ENCODE peak calls at places on chromosome 14, in five cellular contexts. One of them, this sample, is unnamed.

GRCh38 chr14:59406454-59407245 is 58.5 kb downstream of the GPR135 start:
- DNase-seq in effector CD4-positive, alpha-beta T cell: no peak
- DNase-seq in stimulated activated CD8-positive, alpha-beta memory T cell treated with anti-CD3 and anti-CD28 coated beads, Interleukin-2, amount 100 ng/mL, for 48 hours: no peak
- DNase-seq in NCI-H2081: no peak
- DNase-seq in naive thymus-derived CD8-positive, alpha-beta T cell: no peak
- DNase-seq in this sample: no peak

GRCh38 chr14:49306152-49306751 is 279.9 kb downstream of the RPS29 start:
- DNase-seq in effector CD4-positive, alpha-beta T cell: no peak
- DNase-seq in stimulated activated CD8-positive, alpha-beta memory T cell treated with anti-CD3 and anti-CD28 coated beads, Interleukin-2, amount 100 ng/mL, for 48 hours: no peak
- DNase-seq in NCI-H2081: peak; percentile 54
- DNase-seq in naive thymus-derived CD8-positive, alpha-beta T cell: no peak
- DNase-seq in this sample: peak; percentile 4

GRCh38 chr14:51792819-51793218 is 67.6 kb upstream of the GNG2 start:
- DNase-seq in effector CD4-positive, alpha-beta T cell: no peak
- DNase-seq in stimulated activated CD8-positive, alpha-beta memory T cell treated with anti-CD3 and anti-CD28 coated beads, Interleukin-2, amount 100 ng/mL, for 48 hours: no peak
- DNase-seq in NCI-H2081: no peak
- DNase-seq in naive thymus-derived CD8-positive, alpha-beta T cell: no peak
- DNase-seq in this sample: no peak

GRCh38 chr14:85301506-85301905 is 228.4 kb upstream of the FLRT2 start:
- DNase-seq in effector CD4-positive, alpha-beta T cell: no peak
- DNase-seq in stimulated activated CD8-positive, alpha-beta memory T cell treated with anti-CD3 and anti-CD28 coated beads, Interleukin-2, amount 100 ng/mL, for 48 hours: no peak
- DNase-seq in NCI-H2081: peak; percentile 73
- DNase-seq in naive thymus-derived CD8-positive, alpha-beta T cell: no peak
- DNase-seq in this sample: no peak

GRCh38 chr14:68460541-68460940 is 332.3 kb downstream of the ZFP36L1 start:
- DNase-seq in effector CD4-positive, alpha-beta T cell: no peak
- DNase-seq in stimulated activated CD8-positive, alpha-beta memory T cell treated with anti-CD3 and anti-CD28 coated beads, Interleukin-2, amount 100 ng/mL, for 48 hours: no peak
- DNase-seq in NCI-H2081: no peak
- DNase-seq in naive thymus-derived CD8-positive, alpha-beta T cell: no peak
- DNase-seq in this sample: no peak

GRCh38 chr14:77653473-77653872 is 37.0 kb upstream of the SPTLC2 start:
- DNase-seq in effector CD4-positive, alpha-beta T cell: no peak
- DNase-seq in stimulated activated CD8-positive, alpha-beta memory T cell treated with anti-CD3 and anti-CD28 coated beads, Interleukin-2, amount 100 ng/mL, for 48 hours: no peak
- DNase-seq in NCI-H2081: no peak
- DNase-seq in naive thymus-derived CD8-positive, alpha-beta T cell: no peak
- DNase-seq in this sample: no peak

GRCh38 chr14:44453433-44454171 is 53.5 kb downstream of the FSCB start:
- DNase-seq in effector CD4-positive, alpha-beta T cell: no peak
- DNase-seq in stimulated activated CD8-positive, alpha-beta memory T cell treated with anti-CD3 and anti-CD28 coated beads, Interleukin-2, amount 100 ng/mL, for 48 hours: no peak
- DNase-seq in NCI-H2081: peak; percentile 62
- DNase-seq in naive thymus-derived CD8-positive, alpha-beta T cell: no peak
- DNase-seq in this sample: peak; percentile 39

GRCh38 chr14:23571701-23572523 is 4.3 kb upstream of the AP1G2 start:
- DNase-seq in effector CD4-positive, alpha-beta T cell: no peak
- DNase-seq in stimulated activated CD8-positive, alpha-beta memory T cell treated with anti-CD3 and anti-CD28 coated beads, Interleukin-2, amount 100 ng/mL, for 48 hours: no peak
- DNase-seq in NCI-H2081: no peak
- DNase-seq in naive thymus-derived CD8-positive, alpha-beta T cell: no peak
- DNase-seq in this sample: peak; percentile 13

GRCh38 chr14:104072586-104072985 is 12.9 kb upstream of the ASPG start:
- DNase-seq in effector CD4-positive, alpha-beta T cell: no peak
- DNase-seq in stimulated activated CD8-positive, alpha-beta memory T cell treated with anti-CD3 and anti-CD28 coated beads, Interleukin-2, amount 100 ng/mL, for 48 hours: no peak
- DNase-seq in NCI-H2081: no peak
- DNase-seq in naive thymus-derived CD8-positive, alpha-beta T cell: no peak
- DNase-seq in this sample: no peak

GRCh38 chr14:52422650-52423356 is 108.7 kb downstream of the PTGER2 start:
- DNase-seq in effector CD4-positive, alpha-beta T cell: no peak
- DNase-seq in stimulated activated CD8-positive, alpha-beta memory T cell treated with anti-CD3 and anti-CD28 coated beads, Interleukin-2, amount 100 ng/mL, for 48 hours: no peak
- DNase-seq in NCI-H2081: no peak
- DNase-seq in naive thymus-derived CD8-positive, alpha-beta T cell: no peak
- DNase-seq in this sample: no peak

GRCh38 chr14:96255501-96256366 is at the start of gene BDKRB1:
- DNase-seq in effector CD4-positive, alpha-beta T cell: no peak
- DNase-seq in stimulated activated CD8-positive, alpha-beta memory T cell treated with anti-CD3 and anti-CD28 coated beads, Interleukin-2, amount 100 ng/mL, for 48 hours: no peak
- DNase-seq in NCI-H2081: no peak
- DNase-seq in naive thymus-derived CD8-positive, alpha-beta T cell: no peak
- DNase-seq in this sample: no peak

GRCh38 chr14:50778757-50779483 is 52.0 kb downstream of the NIN start:
- DNase-seq in effector CD4-positive, alpha-beta T cell: no peak
- DNase-seq in stimulated activated CD8-positive, alpha-beta memory T cell treated with anti-CD3 and anti-CD28 coated beads, Interleukin-2, amount 100 ng/mL, for 48 hours: no peak
- DNase-seq in NCI-H2081: no peak
- DNase-seq in naive thymus-derived CD8-positive, alpha-beta T cell: no peak
- DNase-seq in this sample: no peak

GRCh38 chr14:104723651-104724406 is at the start of gene ADSS1:
- DNase-seq in effector CD4-positive, alpha-beta T cell: peak; percentile 44
- DNase-seq in stimulated activated CD8-positive, alpha-beta memory T cell treated with anti-CD3 and anti-CD28 coated beads, Interleukin-2, amount 100 ng/mL, for 48 hours: peak; percentile 39
- DNase-seq in NCI-H2081: no peak
- DNase-seq in naive thymus-derived CD8-positive, alpha-beta T cell: peak; percentile 77
- DNase-seq in this sample: peak; percentile 39

GRCh38 chr14:93825235-93825553 is 36.9 kb upstream of the PRIMA1 start:
- DNase-seq in effector CD4-positive, alpha-beta T cell: no peak
- DNase-seq in stimulated activated CD8-positive, alpha-beta memory T cell treated with anti-CD3 and anti-CD28 coated beads, Interleukin-2, amount 100 ng/mL, for 48 hours: no peak
- DNase-seq in NCI-H2081: no peak
- DNase-seq in naive thymus-derived CD8-positive, alpha-beta T cell: no peak
- DNase-seq in this sample: no peak

GRCh38 chr14:90383731-90384542 is 12.9 kb upstream of the CALM1 start:
- DNase-seq in effector CD4-positive, alpha-beta T cell: peak; percentile 44
- DNase-seq in stimulated activated CD8-positive, alpha-beta memory T cell treated with anti-CD3 and anti-CD28 coated beads, Interleukin-2, amount 100 ng/mL, for 48 hours: peak; percentile 23
- DNase-seq in NCI-H2081: peak; percentile 42
- DNase-seq in naive thymus-derived CD8-positive, alpha-beta T cell: peak; percentile 72
- DNase-seq in this sample: peak; percentile 48

GRCh38 chr14:74951443-74952194 is 3.8 kb downstream of the PGF start:
- DNase-seq in effector CD4-positive, alpha-beta T cell: no peak
- DNase-seq in stimulated activated CD8-positive, alpha-beta memory T cell treated with anti-CD3 and anti-CD28 coated beads, Interleukin-2, amount 100 ng/mL, for 48 hours: no peak
- DNase-seq in NCI-H2081: no peak
- DNase-seq in naive thymus-derived CD8-positive, alpha-beta T cell: no peak
- DNase-seq in this sample: no peak

GRCh38 chr14:104694991-104695659 is 5.7 kb downstream of the INF2 start:
- DNase-seq in effector CD4-positive, alpha-beta T cell: no peak
- DNase-seq in stimulated activated CD8-positive, alpha-beta memory T cell treated with anti-CD3 and anti-CD28 coated beads, Interleukin-2, amount 100 ng/mL, for 48 hours: no peak
- DNase-seq in NCI-H2081: peak; percentile 73
- DNase-seq in naive thymus-derived CD8-positive, alpha-beta T cell: peak; percentile 54
- DNase-seq in this sample: no peak

GRCh38 chr14:75880512-75880911 is 101.3 kb downstream of the TGFB3 start:
- DNase-seq in effector CD4-positive, alpha-beta T cell: no peak
- DNase-seq in stimulated activated CD8-positive, alpha-beta memory T cell treated with anti-CD3 and anti-CD28 coated beads, Interleukin-2, amount 100 ng/mL, for 48 hours: no peak
- DNase-seq in NCI-H2081: no peak
- DNase-seq in naive thymus-derived CD8-positive, alpha-beta T cell: no peak
- DNase-seq in this sample: no peak

GRCh38 chr14:62711351-62712023 is 333.8 kb downstream of the KCNH5 start:
- DNase-seq in effector CD4-positive, alpha-beta T cell: no peak
- DNase-seq in stimulated activated CD8-positive, alpha-beta memory T cell treated with anti-CD3 and anti-CD28 coated beads, Interleukin-2, amount 100 ng/mL, for 48 hours: no peak
- DNase-seq in NCI-H2081: peak; percentile 66
- DNase-seq in naive thymus-derived CD8-positive, alpha-beta T cell: no peak
- DNase-seq in this sample: no peak

GRCh38 chr14:63878052-63878451 is 25.2 kb downstream of the SYNE2 start:
- DNase-seq in effector CD4-positive, alpha-beta T cell: no peak
- DNase-seq in stimulated activated CD8-positive, alpha-beta memory T cell treated with anti-CD3 and anti-CD28 coated beads, Interleukin-2, amount 100 ng/mL, for 48 hours: no peak
- DNase-seq in NCI-H2081: no peak
- DNase-seq in naive thymus-derived CD8-positive, alpha-beta T cell: no peak
- DNase-seq in this sample: no peak

GRCh38 chr14:56340921-56341320 is 222.7 kb downstream of the PELI2 start:
- DNase-seq in effector CD4-positive, alpha-beta T cell: no peak
- DNase-seq in stimulated activated CD8-positive, alpha-beta memory T cell treated with anti-CD3 and anti-CD28 coated beads, Interleukin-2, amount 100 ng/mL, for 48 hours: no peak
- DNase-seq in NCI-H2081: no peak
- DNase-seq in naive thymus-derived CD8-positive, alpha-beta T cell: no peak
- DNase-seq in this sample: no peak

GRCh38 chr14:61753631-61754030 is 8.6 kb upstream of the SNAPC1 start:
- DNase-seq in effector CD4-positive, alpha-beta T cell: no peak
- DNase-seq in stimulated activated CD8-positive, alpha-beta memory T cell treated with anti-CD3 and anti-CD28 coated beads, Interleukin-2, amount 100 ng/mL, for 48 hours: no peak
- DNase-seq in NCI-H2081: no peak
- DNase-seq in naive thymus-derived CD8-positive, alpha-beta T cell: no peak
- DNase-seq in this sample: no peak

GRCh38 chr14:22886500-22887259 is 3.7 kb downstream of the REM2 start:
- DNase-seq in effector CD4-positive, alpha-beta T cell: peak; percentile 56
- DNase-seq in stimulated activated CD8-positive, alpha-beta memory T cell treated with anti-CD3 and anti-CD28 coated beads, Interleukin-2, amount 100 ng/mL, for 48 hours: peak; percentile 60
- DNase-seq in NCI-H2081: no peak
- DNase-seq in naive thymus-derived CD8-positive, alpha-beta T cell: peak; percentile 62
- DNase-seq in this sample: peak; percentile 94

GRCh38 chr14:55136868-55137785 is 8.1 kb downstream of the LGALS3 start:
- DNase-seq in effector CD4-positive, alpha-beta T cell: no peak
- DNase-seq in stimulated activated CD8-positive, alpha-beta memory T cell treated with anti-CD3 and anti-CD28 coated beads, Interleukin-2, amount 100 ng/mL, for 48 hours: no peak
- DNase-seq in NCI-H2081: no peak
- DNase-seq in naive thymus-derived CD8-positive, alpha-beta T cell: no peak
- DNase-seq in this sample: no peak

GRCh38 chr14:100604709-100605108 is 17.5 kb upstream of the BEGAIN start:
- DNase-seq in effector CD4-positive, alpha-beta T cell: no peak
- DNase-seq in stimulated activated CD8-positive, alpha-beta memory T cell treated with anti-CD3 and anti-CD28 coated beads, Interleukin-2, amount 100 ng/mL, for 48 hours: no peak
- DNase-seq in NCI-H2081: no peak
- DNase-seq in naive thymus-derived CD8-positive, alpha-beta T cell: no peak
- DNase-seq in this sample: peak; percentile 54

GRCh38 chr14:64671591-64671990 is 32.6 kb upstream of the PLEKHG3 start:
- DNase-seq in effector CD4-positive, alpha-beta T cell: no peak
- DNase-seq in stimulated activated CD8-positive, alpha-beta memory T cell treated with anti-CD3 and anti-CD28 coated beads, Interleukin-2, amount 100 ng/mL, for 48 hours: no peak
- DNase-seq in NCI-H2081: peak; percentile 46
- DNase-seq in naive thymus-derived CD8-positive, alpha-beta T cell: peak; percentile 41
- DNase-seq in this sample: peak; percentile 54

GRCh38 chr14:90302529-90303303 is 29.0 kb downstream of the NRDE2 start:
- DNase-seq in effector CD4-positive, alpha-beta T cell: no peak
- DNase-seq in stimulated activated CD8-positive, alpha-beta memory T cell treated with anti-CD3 and anti-CD28 coated beads, Interleukin-2, amount 100 ng/mL, for 48 hours: no peak
- DNase-seq in NCI-H2081: no peak
- DNase-seq in naive thymus-derived CD8-positive, alpha-beta T cell: no peak
- DNase-seq in this sample: no peak

GRCh38 chr14:24816929-24817637 is 183.1 kb upstream of the GZMB start:
- DNase-seq in effector CD4-positive, alpha-beta T cell: no peak
- DNase-seq in stimulated activated CD8-positive, alpha-beta memory T cell treated with anti-CD3 and anti-CD28 coated beads, Interleukin-2, amount 100 ng/mL, for 48 hours: no peak
- DNase-seq in NCI-H2081: no peak
- DNase-seq in naive thymus-derived CD8-positive, alpha-beta T cell: no peak
- DNase-seq in this sample: no peak

GRCh38 chr14:54282849-54283248 is 114.0 kb upstream of the CDKN3 start:
- DNase-seq in effector CD4-positive, alpha-beta T cell: no peak
- DNase-seq in stimulated activated CD8-positive, alpha-beta memory T cell treated with anti-CD3 and anti-CD28 coated beads, Interleukin-2, amount 100 ng/mL, for 48 hours: no peak
- DNase-seq in NCI-H2081: no peak
- DNase-seq in naive thymus-derived CD8-positive, alpha-beta T cell: no peak
- DNase-seq in this sample: no peak

GRCh38 chr14:52458721-52459085 is 93.6 kb downstream of the TXNDC16 start:
- DNase-seq in effector CD4-positive, alpha-beta T cell: no peak
- DNase-seq in stimulated activated CD8-positive, alpha-beta memory T cell treated with anti-CD3 and anti-CD28 coated beads, Interleukin-2, amount 100 ng/mL, for 48 hours: no peak
- DNase-seq in NCI-H2081: no peak
- DNase-seq in naive thymus-derived CD8-positive, alpha-beta T cell: no peak
- DNase-seq in this sample: no peak

GRCh38 chr14:55518391-55518790 is 61.6 kb upstream of the KTN1 start:
- DNase-seq in effector CD4-positive, alpha-beta T cell: no peak
- DNase-seq in stimulated activated CD8-positive, alpha-beta memory T cell treated with anti-CD3 and anti-CD28 coated beads, Interleukin-2, amount 100 ng/mL, for 48 hours: no peak
- DNase-seq in NCI-H2081: no peak
- DNase-seq in naive thymus-derived CD8-positive, alpha-beta T cell: no peak
- DNase-seq in this sample: no peak

GRCh38 chr14:105375635-105376057 is 22.7 kb upstream of the TEX22 start:
- DNase-seq in effector CD4-positive, alpha-beta T cell: no peak
- DNase-seq in stimulated activated CD8-positive, alpha-beta memory T cell treated with anti-CD3 and anti-CD28 coated beads, Interleukin-2, amount 100 ng/mL, for 48 hours: peak; percentile 53
- DNase-seq in NCI-H2081: no peak
- DNase-seq in naive thymus-derived CD8-positive, alpha-beta T cell: no peak
- DNase-seq in this sample: no peak

GRCh38 chr14:90388982-90389381 is 7.8 kb upstream of the CALM1 start:
- DNase-seq in effector CD4-positive, alpha-beta T cell: no peak
- DNase-seq in stimulated activated CD8-positive, alpha-beta memory T cell treated with anti-CD3 and anti-CD28 coated beads, Interleukin-2, amount 100 ng/mL, for 48 hours: no peak
- DNase-seq in NCI-H2081: no peak
- DNase-seq in naive thymus-derived CD8-positive, alpha-beta T cell: no peak
- DNase-seq in this sample: no peak

GRCh38 chr14:39442293-39442692 is 10.1 kb upstream of the FBXO33 start:
- DNase-seq in effector CD4-positive, alpha-beta T cell: no peak
- DNase-seq in stimulated activated CD8-positive, alpha-beta memory T cell treated with anti-CD3 and anti-CD28 coated beads, Interleukin-2, amount 100 ng/mL, for 48 hours: no peak
- DNase-seq in NCI-H2081: no peak
- DNase-seq in naive thymus-derived CD8-positive, alpha-beta T cell: no peak
- DNase-seq in this sample: no peak

GRCh38 chr14:76294876-76295275 is 81.1 kb upstream of the ESRRB start:
- DNase-seq in effector CD4-positive, alpha-beta T cell: no peak
- DNase-seq in stimulated activated CD8-positive, alpha-beta memory T cell treated with anti-CD3 and anti-CD28 coated beads, Interleukin-2, amount 100 ng/mL, for 48 hours: no peak
- DNase-seq in NCI-H2081: no peak
- DNase-seq in naive thymus-derived CD8-positive, alpha-beta T cell: no peak
- DNase-seq in this sample: no peak

This sample was measured in NCI-H2171.